ENCODE peak calls at places on chromosomes 3 and 15, in ten cellular contexts. S is HFFc6; O is IMR-90; N is heart left ventricle; E is CD4-positive, alpha-beta T cell; V is natural killer cell; A is tibial artery; P is GM23338; T is cardiac muscle cell; J is uterus. X is an unnamed sample.

GRCh38 chr3:27253831-27254230 is 115.4 kb downstream of the NEK10 start:
- DNase-seq in O (peak), S (peak), A (peak), P (peak), T (peak), V (no peak), J (no peak), N (no peak), E (no peak), X (no peak)

GRCh38 chr3:156051651-156052050 is 68.7 kb upstream of the KCNAB1 start:
- DNase-seq in T (no peak), O (no peak), A (no peak), E (no peak), V (no peak), S (no peak), N (no peak), P (no peak), J (no peak), X (no peak)

GRCh38 chr15:45199136-45199810 is 11.5 kb upstream of the SHF start:
- DNase-seq in V (no peak), T (peak), S (no peak), P (peak), E (no peak), O (no peak), N (no peak), J (no peak), A (peak), X (no peak)

GRCh38 chr3:172918568-172919296 is 168.2 kb downstream of the ECT2 start:
- DNase-seq in J (no peak), N (no peak), P (no peak), V (no peak), T (no peak), E (no peak), O (no peak), S (no peak), A (no peak), X (no peak)

GRCh38 chr3:165837058-165837525 is at the start of gene BCHE:
- DNase-seq in A (peak), N (peak), J (peak), O (peak), S (no peak), E (no peak), P (peak), V (no peak), T (peak), X (no peak)

GRCh38 chr15:64213646-64214045 is 50.8 kb upstream of the PPIB start:
- DNase-seq in E (no peak), N (no peak), J (no peak), S (no peak), T (no peak), O (peak), A (no peak), P (no peak), V (no peak), X (no peak)

GRCh38 chr15:92725171-92725570 is 69.6 kb upstream of the FAM174B start:
- DNase-seq in S (no peak), J (no peak), O (no peak), A (no peak), V (no peak), T (no peak), N (no peak), P (no peak), E (no peak), X (no peak)

GRCh38 chr3:16484216-16484615 is 29.3 kb downstream of the RFTN1 start:
- DNase-seq in J (peak), T (no peak), N (no peak), V (no peak), E (no peak), P (no peak), S (peak), A (no peak), O (peak), X (no peak)

GRCh38 chr3:133136114-133137041 is 98.2 kb downstream of the TMEM108 start:
- DNase-seq in V (no peak), E (no peak), O (no peak), T (no peak), S (no peak), A (no peak), P (no peak), J (no peak), N (no peak), X (no peak)

GRCh38 chr3:48402281-48402732 is 27.6 kb downstream of the PLXNB1 start:
- DNase-seq in S (peak), J (peak), O (peak), P (no peak), N (peak), E (no peak), A (peak), T (no peak), V (peak), X (peak)

GRCh38 chr3:125212509-125213372 is at the start of gene SLC12A8:
- DNase-seq in V (no peak), T (peak), A (no peak), J (no peak), S (no peak), N (peak), E (no peak), P (peak), O (no peak), X (no peak)

GRCh38 chr15:65509321-65509720 is 8.2 kb downstream of the DPP8 start:
- DNase-seq in N (no peak), E (no peak), P (no peak), J (no peak), O (no peak), S (no peak), V (no peak), A (no peak), T (no peak), X (no peak)

GRCh38 chr3:151316267-151316991 is at the start of gene GPR87:
- DNase-seq in N (no peak), V (no peak), A (no peak), J (no peak), O (peak), S (no peak), P (peak), T (no peak), E (no peak), X (no peak)

GRCh38 chr15:42133892-42134502 is 22.4 kb downstream of the PLA2G4F start:
- DNase-seq in O (peak), E (peak), P (peak), A (no peak), N (no peak), S (peak), T (peak), J (no peak), V (no peak), X (no peak)

GRCh38 chr15:84598993-84599392 is 1.8 kb upstream of the ZSCAN2 start:
- DNase-seq in E (no peak), V (no peak), O (peak), A (no peak), T (peak), N (no peak), P (peak), S (peak), J (no peak), X (no peak)

GRCh38 chr3:155631323-155632019 is 113.4 kb downstream of the PLCH1 start:
- DNase-seq in J (no peak), S (no peak), E (no peak), N (no peak), T (no peak), V (no peak), A (no peak), P (no peak), O (no peak), X (no peak)

DNA sequence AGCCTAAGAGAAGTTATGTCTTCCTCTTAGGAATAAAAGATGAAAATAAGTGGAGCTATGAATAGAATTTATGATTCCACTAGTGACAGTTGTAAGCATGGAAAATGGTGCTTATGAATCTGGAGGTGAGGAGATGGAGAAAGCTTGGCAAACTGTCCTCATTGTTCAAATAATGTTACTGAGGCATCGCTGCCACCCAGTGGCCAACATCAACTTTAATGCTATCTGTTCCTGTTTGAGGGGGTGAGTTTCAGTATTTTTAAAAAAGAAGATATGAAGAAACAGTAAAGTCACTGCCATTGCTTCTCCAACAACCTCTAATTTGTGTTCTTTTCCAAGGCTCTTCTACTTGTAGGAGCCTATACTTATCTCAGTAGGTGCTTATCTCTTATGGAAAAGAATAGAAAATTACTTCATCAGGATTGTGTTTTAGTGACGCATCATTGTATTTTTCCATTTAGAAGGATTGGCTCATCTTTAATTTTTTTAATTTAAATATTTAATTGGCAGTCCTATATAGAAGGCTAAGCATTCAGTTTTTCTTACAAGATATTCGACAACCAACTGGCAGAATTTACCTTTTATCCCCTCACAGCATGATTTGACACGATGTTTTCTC is 260.4 kb upstream of the P2RY1 start:
- DNase-seq in S (peak), A (peak), J (peak), N (peak), E (peak), V (no peak), P (peak), T (peak), O (peak), X (no peak)
- TF ChIP-seq CTCF in S (peak), A (peak), J (peak), N (peak), E (peak), V (peak), P (peak), T (peak), O (peak), X (no peak)

GRCh38 chr3:55899887-55900286 is 412.8 kb upstream of the WNT5A start:
- DNase-seq in E (no peak), O (no peak), V (no peak), P (peak), S (no peak), T (peak), N (no peak), J (no peak), A (no peak), X (no peak)

GRCh38 chr3:55896155-55896554 is 409.0 kb upstream of the WNT5A start:
- DNase-seq in J (no peak), V (no peak), N (no peak), A (no peak), E (no peak), P (no peak), S (no peak), O (no peak), T (no peak), X (no peak)

GRCh38 chr3:55893045-55893664 is 406.0 kb upstream of the WNT5A start:
- DNase-seq in J (no peak), S (no peak), A (no peak), P (no peak), O (peak), N (no peak), E (no peak), V (no peak), T (no peak), X (no peak)

GRCh38 chr3:55894605-55895004 is 407.5 kb upstream of the WNT5A start:
- DNase-seq in A (no peak), E (no peak), T (no peak), S (no peak), J (no peak), O (no peak), N (no peak), V (no peak), P (no peak), X (no peak)

GRCh38 chr3:55897573-55898224 is 410.6 kb upstream of the WNT5A start:
- DNase-seq in A (no peak), O (peak), E (no peak), T (peak), J (no peak), S (no peak), P (peak), N (no peak), V (no peak), X (no peak)
- TF ChIP-seq CTCF in A (no peak), O (peak), E (no peak), T (no peak), J (peak), S (no peak), P (peak), N (no peak), V (no peak), X (no peak)

DNA sequence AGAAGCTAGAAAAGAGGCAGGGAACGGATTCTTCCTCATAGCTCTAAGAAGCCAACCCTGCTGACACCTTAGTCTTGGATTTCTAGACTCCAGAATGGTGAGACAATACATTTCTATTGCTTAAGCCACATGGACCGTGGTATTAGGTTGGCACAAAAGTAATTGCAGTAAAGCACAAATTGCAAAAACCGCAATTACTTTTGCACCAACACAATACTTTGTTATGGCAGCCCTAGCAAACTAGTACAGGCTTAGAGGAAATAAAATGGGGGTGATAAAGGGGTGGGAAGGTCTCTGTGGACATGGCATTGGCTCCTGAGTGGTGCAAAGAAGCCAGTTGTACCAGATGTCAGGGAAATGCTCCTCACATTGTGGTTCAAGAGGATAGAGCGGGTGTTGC is 56.0 kb downstream of the SLC7A14 start:
- DNase-seq in A (no peak), E (no peak), S (no peak), P (no peak), O (no peak), T (no peak), V (no peak), N (no peak), J (no peak), X (no peak)
- TF ChIP-seq CTCF in A (no peak), E (no peak), S (no peak), P (no peak), O (no peak), T (no peak), V (no peak), N (no peak), J (no peak), X (no peak)

DNA sequence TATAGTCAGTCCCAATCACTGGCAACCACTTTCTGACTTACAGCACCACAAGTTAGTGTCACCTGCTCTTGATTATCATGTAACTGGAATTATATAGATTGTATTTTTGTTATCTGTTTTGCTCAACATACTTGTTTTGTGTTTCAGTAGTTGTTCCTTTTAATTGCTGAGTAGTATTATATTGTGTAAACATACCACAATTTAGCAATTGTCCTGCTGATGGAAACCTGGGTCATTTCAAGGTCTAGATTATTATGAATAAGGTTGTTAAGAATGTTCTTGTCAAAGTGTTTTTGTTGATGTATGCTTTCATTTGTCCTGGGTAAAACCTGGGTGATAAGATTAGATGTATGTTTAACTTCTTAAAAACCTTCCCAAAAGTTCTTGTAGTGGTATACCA is 82.1 kb upstream of the MELTF start:
- DNase-seq in J (no peak), O (no peak), E (no peak), V (no peak), N (no peak), P (no peak), T (no peak), A (no peak), S (no peak), X (no peak)
- TF ChIP-seq CTCF in J (no peak), O (no peak), E (no peak), V (no peak), N (no peak), P (no peak), T (no peak), A (no peak), S (no peak), X (no peak)

DNA sequence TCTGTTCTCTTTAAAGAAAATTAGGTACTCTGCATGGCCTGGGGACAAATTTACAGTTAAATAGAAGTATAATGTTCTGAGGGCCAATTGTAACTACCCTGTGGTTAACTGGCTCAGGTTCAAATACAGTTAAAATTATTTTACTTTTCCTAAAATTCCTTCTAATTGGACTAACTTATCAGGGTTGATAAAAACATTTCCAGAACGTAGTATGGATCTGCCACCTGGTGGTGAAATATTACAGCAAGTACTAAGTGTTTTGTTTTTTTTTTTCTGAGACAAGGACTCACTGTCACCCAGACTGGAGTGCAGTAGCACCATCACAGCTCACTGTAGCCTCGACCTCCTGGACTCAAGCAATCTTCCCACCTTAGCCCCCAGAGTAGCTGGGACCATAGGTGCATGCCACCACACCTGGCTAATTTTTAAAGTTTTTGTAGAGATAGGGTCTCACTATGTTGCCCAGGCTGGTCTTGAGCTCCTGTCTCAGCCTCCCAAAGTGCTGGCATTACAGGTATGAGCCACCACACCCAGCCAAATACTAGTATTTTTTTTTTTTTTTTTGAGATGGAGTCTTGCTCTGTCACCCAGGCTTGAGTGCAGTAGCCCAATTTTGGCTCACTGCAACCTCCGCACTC is 29.2 kb downstream of the NEO1 start:
- DNase-seq in A (no peak), T (peak), O (peak), N (no peak), P (peak), J (no peak), E (no peak), S (peak), V (no peak), X (no peak)
- TF ChIP-seq CTCF in A (peak), T (peak), O (peak), N (peak), P (peak), J (peak), E (peak), S (peak), V (peak), X (peak)

GRCh38 chr3:143121240-143122088 is 1.9 kb downstream of the CHST2 start:
- DNase-seq in V (peak), E (peak), P (peak), A (no peak), J (peak), S (peak), T (peak), N (peak), O (peak), X (no peak)

GRCh38 chr3:143123353-143123974 is 3.9 kb downstream of the CHST2 start:
- DNase-seq in J (no peak), S (no peak), T (no peak), N (no peak), A (no peak), O (no peak), V (no peak), P (no peak), E (no peak), X (no peak)

GRCh38 chr3:143122089-143122430 is 2.5 kb downstream of the CHST2 start:
- DNase-seq in P (no peak), S (no peak), V (no peak), O (no peak), T (no peak), E (peak), J (no peak), A (no peak), N (peak), X (no peak)

GRCh38 chr3:143120716-143121239 is 1.2 kb downstream of the CHST2 start:
- DNase-seq in T (peak), V (peak), J (no peak), P (peak), N (peak), E (peak), A (no peak), O (peak), S (peak), X (no peak)

DNA sequence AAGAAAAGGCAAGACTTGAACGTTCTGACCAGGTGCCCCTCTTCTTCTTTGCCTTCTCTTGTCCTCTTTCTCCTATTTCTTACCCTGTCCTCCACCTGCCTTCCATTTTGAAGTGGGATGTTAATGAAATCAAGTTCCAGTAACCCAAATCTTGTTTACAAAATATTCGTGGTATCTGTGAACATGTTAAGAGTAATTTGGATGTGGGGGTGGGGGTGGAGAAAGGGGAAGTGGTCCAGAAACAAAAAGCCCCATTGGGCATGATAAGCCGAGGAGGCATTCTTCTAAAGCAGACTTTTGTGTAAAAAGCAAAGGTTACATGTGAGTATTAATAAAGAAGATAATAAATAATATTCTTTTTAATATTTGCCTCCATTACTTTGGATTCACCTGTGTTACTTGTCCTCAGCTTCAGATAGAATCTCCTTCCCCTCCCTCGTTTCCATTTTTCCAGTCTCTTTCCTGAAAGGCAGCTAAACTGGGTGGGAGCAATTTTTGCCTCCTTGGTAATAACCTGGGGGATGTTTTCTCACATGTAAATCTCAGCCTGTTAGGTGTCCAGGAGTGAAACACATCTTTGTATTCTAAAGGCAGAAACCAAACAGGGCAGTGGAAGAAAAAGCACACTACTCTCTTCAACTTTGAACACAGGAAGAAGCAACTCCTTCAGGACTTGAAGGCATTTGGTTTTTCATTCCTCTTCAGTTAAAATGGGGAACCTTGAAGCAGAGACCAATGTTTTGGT is 3.2 kb downstream of the CHST2 start:
- DNase-seq in N (no peak), A (no peak), E (no peak), J (no peak), V (no peak), P (no peak), T (no peak), O (no peak), S (no peak), X (no peak)
- TF ChIP-seq CTCF in N (no peak), A (no peak), E (no peak), J (no peak), V (no peak), P (no peak), T (no peak), O (no peak), S (no peak), X (no peak)